ENCODE peak calls at places on chromosomes 16 and 17, in eight cellular contexts. One of them, this sample, is unnamed. For H3K4me1, the result is how much of the 10 kb centered on the place peaks cover.

GRCh38 chr16:30367349-30368009 is 2.8 kb downstream of the TBC1D10B start:
- DNase-seq in ovary: no peak
- DNase-seq in H9: no peak
- DNase-seq in CD8-positive, alpha-beta memory T cell: no peak
- DNase-seq in A549: no peak
- DNase-seq in mucosa of descending colon: no peak
- DNase-seq in neuronal stem cell: no peak
- DNase-seq in GM23338: no peak
- DNase-seq in this sample: no peak

GRCh38 chr17:32256012-32256694 is 9.5 kb upstream of the RHBDL3 start:
- DNase-seq in ovary: no peak
- DNase-seq in H9: no peak
- DNase-seq in CD8-positive, alpha-beta memory T cell: no peak
- DNase-seq in A549: no peak
- DNase-seq in mucosa of descending colon: no peak
- DNase-seq in neuronal stem cell: no peak
- DNase-seq in GM23338: no peak
- DNase-seq in this sample: no peak

GRCh38 chr16:57194512-57194911 is 8.4 kb downstream of the RSPRY1 start:
- DNase-seq in ovary: no peak
- DNase-seq in H9: no peak
- DNase-seq in CD8-positive, alpha-beta memory T cell: no peak
- DNase-seq in A549: peak
- DNase-seq in mucosa of descending colon: no peak
- DNase-seq in neuronal stem cell: no peak
- DNase-seq in GM23338: no peak
- DNase-seq in this sample: no peak

GRCh38 chr17:30345527-30346075 is 11.7 kb upstream of the TMIGD1 start:
- DNase-seq in ovary: no peak
- DNase-seq in H9: no peak
- DNase-seq in CD8-positive, alpha-beta memory T cell: no peak
- DNase-seq in A549: no peak
- DNase-seq in mucosa of descending colon: no peak
- DNase-seq in neuronal stem cell: no peak
- DNase-seq in GM23338: no peak
- DNase-seq in this sample: no peak

GRCh38 chr17:43891851-43892671 is 15.3 kb downstream of the MPP2 start:
- DNase-seq in ovary: no peak
- DNase-seq in H9: peak
- DNase-seq in CD8-positive, alpha-beta memory T cell: no peak
- DNase-seq in A549: no peak
- DNase-seq in mucosa of descending colon: no peak
- DNase-seq in neuronal stem cell: no peak
- DNase-seq in GM23338: peak
- DNase-seq in this sample: no peak

GRCh38 chr17:3890082-3890892 is 2.6 kb downstream of the CAMKK1 start:
- DNase-seq in ovary: peak
- DNase-seq in H9: no peak
- DNase-seq in CD8-positive, alpha-beta memory T cell: no peak
- DNase-seq in A549: peak
- DNase-seq in mucosa of descending colon: peak
- DNase-seq in neuronal stem cell: no peak
- DNase-seq in GM23338: no peak
- DNase-seq in this sample: peak

GRCh38 chr16:54285414-54286066 is 1.0 kb downstream of the IRX3 start:
- DNase-seq in ovary: no peak
- DNase-seq in H9: peak
- DNase-seq in CD8-positive, alpha-beta memory T cell: no peak
- DNase-seq in A549: no peak
- DNase-seq in mucosa of descending colon: no peak
- DNase-seq in neuronal stem cell: peak
- DNase-seq in GM23338: peak
- DNase-seq in this sample: no peak

GRCh38 chr17:12928736-12929135 is 89.1 kb downstream of the ELAC2 start:
- DNase-seq in ovary: no peak
- DNase-seq in H9: no peak
- DNase-seq in CD8-positive, alpha-beta memory T cell: no peak
- DNase-seq in A549: no peak
- DNase-seq in mucosa of descending colon: no peak
- DNase-seq in neuronal stem cell: no peak
- DNase-seq in GM23338: peak
- DNase-seq in this sample: no peak

GRCh38 chr17:80855968-80856862 is 135.4 kb upstream of the CHMP6 start:
- DNase-seq in ovary: no peak
- DNase-seq in H9: no peak
- DNase-seq in CD8-positive, alpha-beta memory T cell: peak
- DNase-seq in A549: peak
- DNase-seq in mucosa of descending colon: no peak
- DNase-seq in neuronal stem cell: no peak
- DNase-seq in GM23338: no peak
- DNase-seq in this sample: peak

GRCh38 chr16:15583526-15583925 is 59.4 kb downstream of the MARF1 start:
- DNase-seq in ovary: no peak
- DNase-seq in H9: no peak
- DNase-seq in CD8-positive, alpha-beta memory T cell: no peak
- DNase-seq in A549: no peak
- DNase-seq in mucosa of descending colon: no peak
- DNase-seq in neuronal stem cell: no peak
- DNase-seq in GM23338: no peak
- DNase-seq in this sample: no peak

GRCh38 chr17:45131616-45132301 is 556 bp downstream of the PLCD3 start:
- DNase-seq in ovary: peak
- DNase-seq in H9: peak
- DNase-seq in CD8-positive, alpha-beta memory T cell: peak
- DNase-seq in A549: no peak
- DNase-seq in mucosa of descending colon: peak
- DNase-seq in neuronal stem cell: peak
- DNase-seq in GM23338: peak
- DNase-seq in this sample: peak

GRCh38 chr17:45131294-45131615 is 1.1 kb downstream of the PLCD3 start:
- DNase-seq in ovary: no peak
- DNase-seq in H9: no peak
- DNase-seq in CD8-positive, alpha-beta memory T cell: no peak
- DNase-seq in A549: no peak
- DNase-seq in mucosa of descending colon: no peak
- DNase-seq in neuronal stem cell: no peak
- DNase-seq in GM23338: no peak
- DNase-seq in this sample: no peak

GRCh38 chr17:45132302-45132568 is at the start of gene PLCD3:
- DNase-seq in ovary: no peak
- DNase-seq in H9: no peak
- DNase-seq in CD8-positive, alpha-beta memory T cell: peak
- DNase-seq in A549: no peak
- DNase-seq in mucosa of descending colon: no peak
- DNase-seq in neuronal stem cell: no peak
- DNase-seq in GM23338: no peak
- DNase-seq in this sample: no peak

GRCh38 chr17:45130640-45131293 is 1.5 kb downstream of the PLCD3 start:
- DNase-seq in ovary: no peak
- DNase-seq in H9: no peak
- DNase-seq in CD8-positive, alpha-beta memory T cell: no peak
- DNase-seq in A549: no peak
- DNase-seq in mucosa of descending colon: peak
- DNase-seq in neuronal stem cell: no peak
- DNase-seq in GM23338: no peak
- DNase-seq in this sample: no peak

DNA sequence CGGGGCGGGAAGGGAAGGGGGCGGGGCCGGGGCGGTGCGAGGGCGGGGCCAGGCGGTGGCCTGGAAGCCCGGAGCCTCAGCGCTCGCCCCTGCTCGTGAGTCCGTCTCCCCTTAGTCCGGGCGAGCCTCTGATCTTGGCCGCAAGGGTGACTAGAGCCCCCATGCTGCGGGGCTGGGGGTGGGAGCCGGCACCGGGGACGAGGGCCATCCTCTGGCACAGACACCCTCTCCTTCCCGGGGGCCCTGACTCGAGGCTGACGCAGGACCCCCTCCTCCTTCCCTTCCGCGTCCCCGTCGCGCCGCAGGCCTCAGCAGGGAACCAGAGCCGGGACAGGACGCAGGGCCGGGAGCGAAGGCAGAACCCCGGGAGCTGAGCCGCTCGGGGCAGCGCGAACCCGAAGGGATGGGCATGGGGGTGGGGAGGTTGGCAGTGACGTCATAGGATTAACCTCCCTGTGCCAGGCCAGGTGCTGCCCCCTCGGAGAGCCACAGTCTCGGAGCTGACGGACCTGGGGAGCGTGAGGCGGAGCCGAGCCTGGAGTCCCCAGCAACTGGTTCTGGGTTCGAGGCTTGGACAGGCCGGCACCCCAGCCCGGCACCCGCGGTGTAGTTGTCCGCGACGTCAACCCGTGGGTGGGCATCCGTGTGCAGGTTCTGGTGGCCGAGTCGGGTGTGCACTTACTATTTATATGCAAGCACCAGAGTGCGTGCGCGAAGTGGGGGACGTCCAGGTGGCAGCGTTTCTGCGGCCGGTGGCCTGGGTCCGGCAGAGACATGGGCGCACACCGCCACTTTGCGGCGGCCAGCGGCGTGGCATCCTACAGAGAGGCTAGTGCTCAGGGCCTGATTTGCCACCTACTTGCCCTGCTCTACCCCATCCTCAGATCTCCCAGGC is 501 bp upstream of the PLCD3 start:
- DNase-seq in ovary: peak
- DNase-seq in H9: peak
- DNase-seq in CD8-positive, alpha-beta memory T cell: peak
- DNase-seq in A549: peak
- DNase-seq in mucosa of descending colon: peak
- DNase-seq in neuronal stem cell: peak
- DNase-seq in GM23338: peak
- DNase-seq in this sample: peak
- H3K4me1 ChIP-seq in ovary: under half
- H3K4me1 ChIP-seq in H9: under half
- H3K4me1 ChIP-seq in CD8-positive, alpha-beta memory T cell: under half
- H3K4me1 ChIP-seq in A549: half or more
- H3K4me1 ChIP-seq in mucosa of descending colon: under half
- H3K4me1 ChIP-seq in neuronal stem cell: under half
- H3K4me1 ChIP-seq in GM23338: under half
- H3K4me1 ChIP-seq in this sample: under half

DNA sequence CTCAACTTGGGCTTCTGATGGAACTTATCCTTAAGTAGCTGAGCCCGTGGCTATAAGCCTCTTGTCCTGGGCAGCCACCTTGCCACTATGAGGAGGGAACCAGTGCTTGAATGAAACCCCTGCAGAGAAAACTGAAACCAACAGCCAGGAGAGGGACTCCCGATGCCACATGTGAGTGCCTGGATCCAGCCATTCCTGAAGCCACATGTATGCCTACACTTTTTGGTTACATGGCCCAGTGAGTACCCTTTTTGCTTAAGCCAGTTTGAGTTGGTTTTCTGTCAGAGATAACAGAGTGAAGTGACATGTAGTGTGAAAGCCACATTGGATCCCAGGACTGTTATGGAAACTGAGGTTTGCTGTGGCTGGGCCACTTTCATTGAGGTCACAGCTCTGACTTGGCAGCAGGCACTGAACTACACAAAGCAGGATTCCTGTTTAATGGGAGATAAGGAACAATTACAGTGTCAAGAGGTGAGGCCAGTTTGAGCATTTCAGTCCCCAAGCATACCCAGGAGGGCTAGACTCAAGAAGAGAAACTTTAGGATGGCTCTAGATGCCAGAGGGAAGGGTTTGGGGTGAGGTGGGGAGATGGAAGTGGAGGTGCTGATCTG is 222.2 kb downstream of the PARN start:
- DNase-seq in ovary: no peak
- DNase-seq in H9: no peak
- DNase-seq in CD8-positive, alpha-beta memory T cell: no peak
- DNase-seq in A549: no peak
- DNase-seq in mucosa of descending colon: no peak
- DNase-seq in neuronal stem cell: no peak
- DNase-seq in GM23338: no peak
- DNase-seq in this sample: no peak
- H3K4me1 ChIP-seq in ovary: under half
- H3K4me1 ChIP-seq in H9: under half
- H3K4me1 ChIP-seq in CD8-positive, alpha-beta memory T cell: under half
- H3K4me1 ChIP-seq in A549: under half
- H3K4me1 ChIP-seq in mucosa of descending colon: under half
- H3K4me1 ChIP-seq in neuronal stem cell: under half
- H3K4me1 ChIP-seq in GM23338: under half
- H3K4me1 ChIP-seq in this sample: under half

DNA sequence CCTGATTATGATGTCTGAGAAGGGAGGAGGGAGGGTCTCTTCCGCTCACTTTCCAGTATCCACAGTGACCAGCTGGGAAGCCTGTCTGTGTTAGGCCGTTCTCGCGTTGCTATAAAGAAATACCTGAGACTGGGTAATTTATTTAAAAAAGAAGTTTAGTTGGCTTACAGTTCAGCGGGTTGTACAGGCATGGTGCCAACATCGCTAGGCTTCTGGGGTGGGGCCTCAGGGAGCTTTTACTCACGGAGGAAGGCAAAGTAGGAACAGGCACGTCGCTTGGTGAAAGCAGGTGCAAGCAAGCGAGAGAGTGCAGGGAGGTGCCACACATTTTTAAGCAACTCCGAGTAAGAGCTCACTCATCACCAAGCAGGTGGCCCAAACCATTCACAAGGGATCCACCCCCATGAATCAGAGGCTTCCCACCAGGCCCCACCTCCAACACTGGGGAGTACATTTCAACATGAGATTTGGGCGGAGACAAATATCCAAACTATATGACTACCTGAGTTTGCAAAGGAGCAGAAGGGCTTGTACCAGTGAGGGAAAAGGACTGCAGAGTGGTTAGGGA is 137.5 kb downstream of the CCDC182 start:
- DNase-seq in ovary: no peak
- DNase-seq in H9: no peak
- DNase-seq in CD8-positive, alpha-beta memory T cell: no peak
- DNase-seq in A549: no peak
- DNase-seq in mucosa of descending colon: no peak
- DNase-seq in neuronal stem cell: no peak
- DNase-seq in GM23338: no peak
- DNase-seq in this sample: peak
- H3K4me1 ChIP-seq in ovary: under half
- H3K4me1 ChIP-seq in H9: under half
- H3K4me1 ChIP-seq in CD8-positive, alpha-beta memory T cell: half or more
- H3K4me1 ChIP-seq in A549: under half
- H3K4me1 ChIP-seq in mucosa of descending colon: under half
- H3K4me1 ChIP-seq in neuronal stem cell: under half
- H3K4me1 ChIP-seq in GM23338: under half
- H3K4me1 ChIP-seq in this sample: under half

GRCh38 chr17:65013613-65014391 is 42.7 kb downstream of the GNA13 start:
- DNase-seq in ovary: peak
- DNase-seq in H9: no peak
- DNase-seq in CD8-positive, alpha-beta memory T cell: peak
- DNase-seq in A549: no peak
- DNase-seq in mucosa of descending colon: no peak
- DNase-seq in neuronal stem cell: no peak
- DNase-seq in GM23338: no peak
- DNase-seq in this sample: no peak

GRCh38 chr17:65009848-65010247 is 46.7 kb downstream of the GNA13 start:
- DNase-seq in ovary: no peak
- DNase-seq in H9: no peak
- DNase-seq in CD8-positive, alpha-beta memory T cell: no peak
- DNase-seq in A549: no peak
- DNase-seq in mucosa of descending colon: no peak
- DNase-seq in neuronal stem cell: no peak
- DNase-seq in GM23338: no peak
- DNase-seq in this sample: no peak

GRCh38 chr17:65015855-65016254 is 40.7 kb downstream of the GNA13 start:
- DNase-seq in ovary: no peak
- DNase-seq in H9: no peak
- DNase-seq in CD8-positive, alpha-beta memory T cell: no peak
- DNase-seq in A549: no peak
- DNase-seq in mucosa of descending colon: no peak
- DNase-seq in neuronal stem cell: no peak
- DNase-seq in GM23338: no peak
- DNase-seq in this sample: no peak

GRCh38 chr17:65008877-65009276 is 47.7 kb downstream of the GNA13 start:
- DNase-seq in ovary: no peak
- DNase-seq in H9: no peak
- DNase-seq in CD8-positive, alpha-beta memory T cell: no peak
- DNase-seq in A549: no peak
- DNase-seq in mucosa of descending colon: no peak
- DNase-seq in neuronal stem cell: no peak
- DNase-seq in GM23338: no peak
- DNase-seq in this sample: no peak

GRCh38 chr17:65011047-65011446 is 45.5 kb downstream of the GNA13 start:
- DNase-seq in ovary: no peak
- DNase-seq in H9: no peak
- DNase-seq in CD8-positive, alpha-beta memory T cell: no peak
- DNase-seq in A549: no peak
- DNase-seq in mucosa of descending colon: no peak
- DNase-seq in neuronal stem cell: no peak
- DNase-seq in GM23338: no peak
- DNase-seq in this sample: no peak
- H3K4me1 ChIP-seq in ovary: under half
- H3K4me1 ChIP-seq in H9: under half
- H3K4me1 ChIP-seq in CD8-positive, alpha-beta memory T cell: under half
- H3K4me1 ChIP-seq in A549: under half
- H3K4me1 ChIP-seq in mucosa of descending colon: under half
- H3K4me1 ChIP-seq in neuronal stem cell: under half
- H3K4me1 ChIP-seq in GM23338: under half
- H3K4me1 ChIP-seq in this sample: under half